ENCODE peak calls at places on chromosome 13, in seven cellular contexts. Q is hypothalamus; L is naive thymus-derived CD8-positive, alpha-beta T cell; A is cardiac muscle cell; T is IMR-90; X is stomach; U is T-cell. O is an unnamed sample.

GRCh38 chr13:98033277-98034247 is 80.1 kb downstream of the IPO5 start:
- DNase-seq in L (no peak), A (peak), Q (no peak), U (no peak), T (peak), X (no peak), O (no peak)

GRCh38 chr13:24709186-24709913 is 29.1 kb downstream of the ATP12A start:
- DNase-seq in A (no peak), Q (no peak), T (no peak), X (peak), U (peak), L (peak), O (no peak)

GRCh38 chr13:30112602-30113435 is 194.5 kb downstream of the KATNAL1 start:
- DNase-seq in T (peak), Q (peak), U (peak), A (peak), X (peak), L (peak), O (peak)

GRCh38 chr13:66152596-66152995 is 1077.5 kb downstream of the PCDH9 start:
- DNase-seq in T (no peak), L (no peak), Q (no peak), X (no peak), U (no peak), A (no peak), O (no peak)

GRCh38 chr13:58855283-58855682 is 1223.7 kb downstream of the PCDH17 start:
- DNase-seq in A (no peak), U (no peak), Q (no peak), L (no peak), X (no peak), T (no peak), O (no peak)

GRCh38 chr13:101915333-101915732 is 462.9 kb downstream of the ITGBL1 start:
- DNase-seq in T (no peak), U (no peak), A (no peak), Q (no peak), L (no peak), X (no peak), O (no peak)

GRCh38 chr13:104422668-104423067 is 1356.5 kb upstream of the SLC10A2 start:
- DNase-seq in T (no peak), Q (no peak), U (no peak), L (no peak), A (no peak), X (no peak), O (no peak)

GRCh38 chr13:31204592-31204991 is 4.8 kb downstream of the B3GLCT start:
- DNase-seq in U (no peak), A (peak), Q (no peak), T (peak), X (no peak), L (no peak), O (no peak)

GRCh38 chr13:51995677-51996551 is 15.3 kb downstream of the ATP7B start:
- DNase-seq in U (no peak), X (peak), T (no peak), A (peak), L (no peak), Q (no peak), O (no peak)

GRCh38 chr13:29436291-29436690 is 159.2 kb downstream of the SLC7A1 start:
- DNase-seq in U (no peak), T (peak), X (no peak), Q (no peak), A (peak), L (no peak), O (no peak)

GRCh38 chr13:110936519-110936918 is 21.6 kb upstream of the ANKRD10 start:
- DNase-seq in A (no peak), X (no peak), Q (no peak), L (no peak), U (no peak), T (no peak), O (no peak)